ENCODE peak calls at places on chromosomes 3 and 15, in eight cellular contexts. O, W, Y, G, L, A, Z and N are unnamed samples.
A peak's percentile ranks its signal among the peaks of the same experiment; 100 is the strongest.

GRCh38 chr3:70726966-70727365 is 414.5 kb upstream of the MDFIC2 start:
- DNase-seq in G (no peak), L (no peak), Y (no peak), W (no peak), Z (no peak), A (no peak), O (no peak), N (no peak)

GRCh38 chr3:141115752-141116541 is 64.8 kb downstream of the SPSB4 start:
- DNase-seq in G (no peak), O (no peak), Z (peak; percentile 58), L (peak; percentile 55), A (no peak), W (peak; percentile 4), Y (no peak), N (no peak)

GRCh38 chr3:356947-357346 is 160.4 kb downstream of the CHL1 start:
- DNase-seq in Z (no peak), W (no peak), A (no peak), O (no peak), Y (no peak), G (no peak), L (no peak), N (no peak)

GRCh38 chr3:77348244-77348855 is 308.5 kb downstream of the ROBO2 start:
- DNase-seq in Z (no peak), Y (peak; percentile 60), G (no peak), O (no peak), W (peak; percentile 42), A (no peak), L (no peak), N (peak; percentile 24)

GRCh38 chr15:100788080-100788730 is 91.4 kb upstream of the ALDH1A3 start:
- DNase-seq in Z (peak; percentile 71), O (no peak), W (no peak), A (no peak), L (peak; percentile 36), G (no peak), Y (no peak), N (no peak)

GRCh38 chr15:90060797-90061196 is 41.5 kb downstream of the IDH2 start:
- DNase-seq in W (peak; percentile 33), O (no peak), Y (no peak), L (no peak), A (no peak), Z (no peak), G (no peak), N (no peak)

GRCh38 chr3:87002346-87002745 is 11.4 kb upstream of the VGLL3 start:
- DNase-seq in O (no peak), L (no peak), G (no peak), Y (no peak), W (no peak), A (no peak), Z (no peak), N (peak; percentile 41)

GRCh38 chr3:109364088-109364487 is 26.7 kb upstream of the DPPA4 start:
- DNase-seq in Z (no peak), A (no peak), O (no peak), L (no peak), Y (no peak), W (no peak), G (no peak), N (no peak)

GRCh38 chr3:24832878-24833277 is 338.2 kb upstream of the THRB start:
- DNase-seq in Y (no peak), A (no peak), O (no peak), Z (no peak), L (no peak), W (peak; percentile 75), G (no peak), N (no peak)

GRCh38 chr3:169848741-169849140 is 21.0 kb downstream of the LRRC31 start:
- DNase-seq in W (no peak), L (no peak), Y (no peak), O (no peak), G (no peak), Z (no peak), A (no peak), N (no peak)

GRCh38 chr3:194640829-194641228 is 7.6 kb upstream of the TMEM44 start:
- DNase-seq in Y (no peak), W (peak; percentile 25), L (no peak), O (no peak), Z (no peak), G (peak; percentile 16), A (no peak), N (peak; percentile 54)

GRCh38 chr15:88196961-88197360 is 59.6 kb downstream of the NTRK3 start:
- DNase-seq in Y (no peak), G (no peak), W (no peak), Z (no peak), A (no peak), L (no peak), O (no peak), N (no peak)

DNA sequence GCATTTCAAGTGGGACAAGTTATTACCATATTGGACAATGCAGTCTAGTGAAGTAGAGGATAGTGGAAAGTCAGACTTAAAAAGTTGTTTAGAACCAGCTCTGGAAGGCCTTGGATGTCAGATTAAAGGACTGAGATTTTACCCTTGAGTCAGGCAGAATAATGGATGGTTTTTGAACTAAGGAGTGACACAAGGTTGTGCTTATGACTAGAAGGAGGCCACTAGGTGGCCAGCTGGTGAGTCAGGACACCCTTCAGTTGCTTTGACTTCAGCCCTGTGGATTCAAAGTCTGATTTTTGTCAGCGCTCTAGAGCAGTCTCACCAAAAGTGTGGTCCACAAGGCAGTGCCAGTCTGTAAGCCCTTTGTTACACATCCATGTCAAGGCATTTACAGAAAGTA is 3.8 kb upstream of the GABPB1 start:
- DNase-seq in A (no peak), Z (no peak), O (no peak), Y (peak; percentile 5), L (no peak), G (no peak), W (peak; percentile 57), N (peak; percentile 36)
- TF ChIP-seq CTCF in A (peak; percentile 8), Z (no peak), O (peak; percentile 52), Y (peak; percentile 41), L (peak; percentile 66), G (no peak), W (peak; percentile 21), N (peak; percentile 41)

GRCh38 chr15:80087104-80087503 is 27.6 kb downstream of the ZFAND6 start:
- DNase-seq in W (no peak), A (no peak), G (no peak), Z (no peak), Y (no peak), O (no peak), L (no peak), N (no peak)

GRCh38 chr15:80090041-80090440 is 30.6 kb downstream of the ZFAND6 start:
- DNase-seq in L (no peak), O (no peak), G (no peak), Z (no peak), A (no peak), Y (no peak), W (no peak), N (no peak)

GRCh38 chr15:80093854-80094418 is 34.5 kb downstream of the ZFAND6 start:
- DNase-seq in Y (peak; percentile 30), G (no peak), L (no peak), O (no peak), W (peak; percentile 13), Z (no peak), A (no peak), N (peak; percentile 11)

GRCh38 chr15:80095511-80095910 is 36.0 kb downstream of the ZFAND6 start:
- DNase-seq in L (no peak), Z (no peak), W (no peak), Y (no peak), A (no peak), O (no peak), G (no peak), N (no peak)

DNA sequence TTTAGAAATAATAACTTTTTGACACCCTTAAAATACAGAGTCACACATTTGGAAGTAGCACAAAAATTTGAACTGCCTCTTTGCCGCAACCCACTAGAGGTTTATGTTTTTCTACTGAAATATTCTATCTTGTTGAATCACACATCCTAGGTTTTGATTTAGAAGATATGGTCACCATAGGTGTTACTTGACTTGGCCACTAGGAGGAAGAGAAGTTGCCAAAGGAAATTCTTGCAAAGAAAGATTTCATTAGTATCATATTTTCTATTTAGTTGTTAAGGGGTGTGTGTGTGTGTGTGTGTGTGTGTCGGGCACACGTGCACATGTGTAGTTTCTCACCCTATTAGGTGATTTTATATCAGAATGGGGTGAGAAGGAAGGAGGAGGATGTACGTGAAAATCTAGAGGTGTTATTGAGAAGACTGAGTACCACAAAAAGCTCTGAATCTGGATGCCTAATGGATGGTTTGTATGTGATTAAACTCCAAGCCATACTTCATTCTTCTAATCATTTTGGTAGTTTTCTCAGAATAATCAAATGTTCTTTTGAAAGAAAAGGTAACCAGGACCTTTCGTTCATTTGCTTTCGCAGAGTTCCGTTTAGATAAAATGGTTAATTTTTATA is 31.5 kb downstream of the ZFAND6 start:
- DNase-seq in L (no peak), Y (no peak), A (no peak), Z (no peak), G (no peak), O (no peak), W (peak; percentile 18), N (no peak)
- TF ChIP-seq CTCF in L (peak; percentile 67), Y (peak; percentile 38), A (peak; percentile 23), Z (peak; percentile 4), G (peak; percentile 36), O (peak; percentile 40), W (peak; percentile 19), N (no peak)

GRCh38 chr3:191484461-191484860 is 23.5 kb downstream of the PYDC2 start:
- DNase-seq in Y (no peak), W (peak; percentile 71), Z (no peak), A (no peak), G (no peak), O (no peak), L (no peak), N (peak; percentile 49)
- TF ChIP-seq CTCF in Y (no peak), W (no peak), Z (no peak), A (no peak), G (no peak), O (no peak), L (no peak), N (no peak)

GRCh38 chr15:79299836-79300235 is 11.1 kb upstream of the TMED3 start:
- DNase-seq in L (no peak), O (no peak), A (no peak), W (no peak), Y (no peak), G (no peak), Z (no peak), N (no peak)

GRCh38 chr15:79290642-79291275 is 8.2 kb downstream of the ANKRD34C start:
- DNase-seq in Y (no peak), W (no peak), L (no peak), O (no peak), A (no peak), Z (no peak), G (no peak), N (no peak)

GRCh38 chr15:79294075-79294474 is 11.6 kb downstream of the ANKRD34C start:
- DNase-seq in A (no peak), W (no peak), O (no peak), L (no peak), Y (peak; percentile 43), G (no peak), Z (no peak), N (no peak)

GRCh38 chr15:79292011-79292410 is 9.5 kb downstream of the ANKRD34C start:
- DNase-seq in Z (no peak), O (no peak), Y (no peak), L (no peak), A (no peak), G (no peak), W (no peak), N (no peak)

DNA sequence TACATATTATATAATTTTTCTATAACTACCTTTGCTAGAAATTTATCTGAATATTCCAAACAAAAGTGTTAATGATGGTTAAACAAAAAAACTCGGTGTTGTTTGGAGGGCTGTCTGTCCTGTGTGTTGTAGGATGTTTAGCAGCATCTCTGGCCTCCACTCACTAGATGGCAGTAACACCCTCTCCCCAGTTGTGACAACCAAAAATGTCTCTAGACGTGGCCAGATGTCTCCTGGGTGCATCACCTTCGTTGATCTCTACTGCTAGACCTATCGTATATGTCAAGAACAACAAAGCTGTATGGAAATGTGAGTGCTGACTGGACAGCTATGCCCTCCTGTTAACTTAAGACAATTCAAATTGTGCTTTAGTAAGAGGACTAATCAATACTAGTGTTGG is 14.1 kb downstream of the ANKRD34C start:
- DNase-seq in Z (no peak), O (no peak), G (no peak), Y (no peak), W (no peak), A (no peak), L (no peak), N (no peak)
- TF ChIP-seq CTCF in Z (no peak), O (peak; percentile 58), G (no peak), Y (no peak), W (no peak), A (no peak), L (peak; percentile 24), N (no peak)